ENCODE peak calls at places on chromosomes 2 and 18, in eight cellular contexts. X, K, B, I, O, Z, H and G are unnamed samples.

GRCh38 chr18:38966846-38967245 is 1401.2 kb upstream of the CELF4 start:
- DNase-seq in O (no peak), Z (no peak), B (no peak), H (no peak), X (no peak), I (no peak), K (no peak), G (no peak)

GRCh38 chr2:880201-880970 is 70.3 kb upstream of the SNTG2 start:
- DNase-seq in B (no peak), X (no peak), K (no peak), I (no peak), Z (no peak), H (no peak), O (no peak), G (no peak)

GRCh38 chr2:108623616-108624015 is 89.3 kb downstream of the LIMS1 start:
- DNase-seq in Z (no peak), H (no peak), I (no peak), B (no peak), X (no peak), K (no peak), O (no peak), G (no peak)

GRCh38 chr2:12131975-12132374 is 385.5 kb downstream of the LPIN1 start:
- DNase-seq in K (no peak), I (no peak), Z (no peak), X (no peak), O (no peak), B (no peak), H (no peak), G (no peak)

GRCh38 chr2:199765646-199766045 is 85.3 kb downstream of the FTCDNL1 start:
- DNase-seq in Z (no peak), K (no peak), O (no peak), X (no peak), H (no peak), B (no peak), I (no peak), G (no peak)

GRCh38 chr2:96116879-96117533 is 635 bp upstream of the ADRA2B start:
- DNase-seq in H (peak; percentile 80), X (peak; percentile 92), O (peak; percentile 50), B (peak; percentile 53), K (peak; percentile 19), Z (peak; percentile 47), I (peak; percentile 43), G (peak; percentile 60)

GRCh38 chr2:52536929-52537460 is 1230.6 kb upstream of the CHAC2 start:
- DNase-seq in Z (no peak), B (no peak), O (no peak), X (no peak), H (peak; percentile 45), K (no peak), I (no peak), G (no peak)

GRCh38 chr2:85734015-85734414 is 19.8 kb upstream of the ATOH8 start:
- DNase-seq in H (no peak), I (no peak), B (no peak), K (no peak), Z (peak; percentile 52), O (no peak), X (no peak), G (no peak)

GRCh38 chr2:25237764-25238163 is 69.4 kb upstream of the POMC start:
- DNase-seq in I (no peak), H (no peak), Z (no peak), B (no peak), K (no peak), O (no peak), X (no peak), G (no peak)

GRCh38 chr2:148814853-148815419 is 60.1 kb upstream of the KIF5C start:
- DNase-seq in X (no peak), K (no peak), H (peak; percentile 20), I (no peak), Z (no peak), O (no peak), B (no peak), G (no peak)

GRCh38 chr18:70368903-70369302 is 80.1 kb downstream of the SOCS6 start:
- DNase-seq in B (no peak), O (no peak), Z (no peak), X (no peak), I (no peak), K (no peak), H (no peak), G (no peak)